ENCODE peak calls at places on chromosomes 12 and 14, in nine cellular contexts. B is germinal center, Z is NCI-H2171, G is choroid plexus epithelial cell, D is NCI-H460, Y is EH, R is aorta, J is left kidney, A is epithelial cell of esophagus. K is an unnamed sample.

GRCh38 chr14:85528080-85528881 is 1.7 kb upstream of the FLRT2 start:
- DNase-seq in A (peak), J (peak), G (peak), R (no peak), Y (peak), Z (peak), B (no peak), D (peak), K (no peak)

GRCh38 chr14:91249841-91250616 is 5.5 kb upstream of the GPR68 start:
- DNase-seq in D (no peak), R (no peak), Y (peak), A (peak), G (peak), J (peak), Z (peak), B (no peak), K (peak)

GRCh38 chr14:75794615-75795038 is 133.6 kb downstream of the TTLL5 start:
- DNase-seq in D (peak), Y (peak), A (peak), J (peak), R (no peak), B (no peak), G (peak), Z (no peak), K (no peak)

GRCh38 chr14:47442206-47442605 is 233.2 kb downstream of the MDGA2 start:
- DNase-seq in J (peak), B (no peak), G (peak), Y (no peak), D (peak), A (peak), R (no peak), Z (no peak), K (no peak)

GRCh38 chr12:124109760-124110159 is 136.7 kb downstream of the ZNF664 start:
- DNase-seq in J (no peak), G (peak), Y (peak), R (no peak), B (peak), Z (no peak), A (peak), D (peak), K (no peak)

GRCh38 chr12:117695956-117696355 is 272.8 kb downstream of the KSR2 start:
- DNase-seq in A (no peak), D (no peak), B (no peak), Y (no peak), G (no peak), Z (no peak), R (no peak), J (peak), K (no peak)

GRCh38 chr12:107581616-107582015 is 104.0 kb upstream of the PWP1 start:
- DNase-seq in J (peak), A (peak), Y (no peak), Z (no peak), G (no peak), B (no peak), R (no peak), D (no peak), K (no peak)

GRCh38 chr12:92068441-92068840 is 77.2 kb downstream of the BTG1 start:
- DNase-seq in R (no peak), G (peak), D (no peak), Z (peak), J (no peak), B (no peak), Y (no peak), A (no peak), K (no peak)

GRCh38 chr14:103315368-103315911 is 18.6 kb upstream of the EIF5 start:
- DNase-seq in G (peak), Y (no peak), A (peak), D (no peak), R (no peak), Z (no peak), B (no peak), J (peak), K (no peak)

GRCh38 chr14:85554106-85554505 is 24.2 kb downstream of the FLRT2 start:
- DNase-seq in D (no peak), Y (no peak), R (no peak), Z (no peak), B (no peak), J (no peak), G (peak), A (no peak), K (no peak)

GRCh38 chr12:52971701-52972329 is 22.9 kb downstream of the KRT18 start:
- DNase-seq in B (no peak), R (no peak), A (peak), D (peak), J (no peak), Y (peak), Z (no peak), G (peak), K (no peak)

GRCh38 chr12:117390866-117391265 is 29.4 kb upstream of the NOS1 start:
- DNase-seq in A (no peak), D (no peak), R (peak), J (no peak), Y (no peak), Z (no peak), B (no peak), G (no peak), K (no peak)

GRCh38 chr14:100271247-100271939 is 32.4 kb downstream of the YY1 start:
- DNase-seq in J (peak), G (peak), Z (no peak), Y (peak), A (peak), B (no peak), D (peak), R (no peak), K (no peak)

GRCh38 chr12:32124637-32125036 is 18.0 kb downstream of the BICD1 start:
- DNase-seq in J (no peak), B (no peak), Y (no peak), D (no peak), Z (no peak), R (no peak), A (no peak), G (no peak), K (no peak)

GRCh38 chr14:51028851-51029754 is 65.8 kb downstream of the TRIM9 start:
- DNase-seq in B (no peak), R (no peak), Y (no peak), Z (peak), D (no peak), J (peak), G (peak), A (peak), K (no peak)

GRCh38 chr12:122336015-122336946 is 70.0 kb upstream of the VPS33A start:
- DNase-seq in A (peak), G (peak), B (peak), R (no peak), Z (no peak), D (peak), Y (peak), J (no peak), K (peak)

GRCh38 chr14:72801841-72802587 is 91.9 kb downstream of the DPF3 start:
- DNase-seq in G (no peak), J (no peak), A (peak), D (no peak), Z (no peak), B (no peak), R (no peak), Y (peak), K (no peak)

GRCh38 chr14:31934767-31935266 is 142.3 kb upstream of the ARHGAP5 start:
- DNase-seq in A (peak), G (peak), J (peak), R (no peak), D (peak), B (no peak), Z (peak), Y (peak), K (peak)

GRCh38 chr12:92553389-92553788 is 149.4 kb upstream of the PLEKHG7 start:
- DNase-seq in A (peak), Z (peak), R (no peak), Y (no peak), J (no peak), D (no peak), B (no peak), G (no peak), K (peak)

GRCh38 chr14:47454025-47454424 is 221.4 kb downstream of the MDGA2 start:
- DNase-seq in G (no peak), B (no peak), R (no peak), Y (no peak), Z (no peak), J (no peak), D (no peak), A (no peak), K (no peak)

GRCh38 chr12:43776498-43776897 is 17.7 kb downstream of the IRAK4 start:
- DNase-seq in G (peak), Z (no peak), D (peak), B (peak), J (peak), R (no peak), Y (peak), A (peak), K (peak)

GRCh38 chr14:35133542-35134328 is 11.4 kb downstream of the PRORP start:
- DNase-seq in J (no peak), D (no peak), G (no peak), A (no peak), Y (peak), R (no peak), Z (no peak), B (no peak), K (no peak)

GRCh38 chr12:71236133-71236660 is 78.4 kb upstream of the TSPAN8 start:
- DNase-seq in J (no peak), D (no peak), R (no peak), A (no peak), Y (no peak), B (no peak), Z (no peak), G (no peak), K (no peak)

GRCh38 chr12:447132-447531 is 12.6 kb upstream of the B4GALNT3 start:
- DNase-seq in A (no peak), B (no peak), D (no peak), Y (no peak), G (no peak), J (no peak), R (no peak), Z (no peak), K (no peak)

GRCh38 chr12:20142956-20143355 is 225.4 kb upstream of the PDE3A start:
- DNase-seq in A (no peak), Z (no peak), Y (no peak), G (peak), J (peak), D (no peak), R (no peak), B (no peak), K (no peak)

GRCh38 chr12:51863921-51864700 is 15.6 kb upstream of the FIGNL2 start:
- DNase-seq in J (peak), A (no peak), B (no peak), Y (peak), D (no peak), R (peak), Z (peak), G (no peak), K (no peak)

GRCh38 chr12:108668532-108668931 is 34.8 kb upstream of the SELPLG start:
- DNase-seq in Z (no peak), Y (peak), B (no peak), A (no peak), J (no peak), G (no peak), R (no peak), D (no peak), K (no peak)

GRCh38 chr14:71532349-71532748 is 399.9 kb upstream of the RGS6 start:
- DNase-seq in B (no peak), R (no peak), G (peak), J (no peak), Y (peak), D (no peak), A (no peak), Z (no peak), K (no peak)

GRCh38 chr12:123533672-123534643 is at the start of gene RILPL1:
- DNase-seq in Z (peak), G (peak), A (peak), D (peak), R (peak), J (peak), Y (peak), B (peak), K (no peak)

GRCh38 chr12:128025856-128026255 is 241.1 kb upstream of the TMEM132C start:
- DNase-seq in Z (no peak), A (no peak), Y (no peak), B (no peak), J (peak), D (no peak), G (no peak), R (no peak), K (no peak)

GRCh38 chr12:30837595-30837994 is 82.8 kb upstream of the CAPRIN2 start:
- DNase-seq in G (no peak), D (no peak), Z (no peak), R (no peak), A (no peak), B (no peak), J (no peak), Y (no peak), K (no peak)

GRCh38 chr12:109153711-109154434 is 37.5 kb downstream of the ACACB start:
- DNase-seq in D (no peak), A (no peak), B (no peak), Z (no peak), G (no peak), Y (no peak), R (no peak), J (peak), K (no peak)

GRCh38 chr12:124919646-124920352 is 5.3 kb upstream of the UBC start:
- DNase-seq in A (peak), Z (no peak), G (peak), R (peak), J (no peak), Y (no peak), B (no peak), D (peak), K (no peak)

GRCh38 chr14:24079521-24080141 is 8.3 kb downstream of the CPNE6 start:
- DNase-seq in R (no peak), G (no peak), B (no peak), Y (no peak), J (peak), A (no peak), D (no peak), Z (peak), K (peak)

GRCh38 chr12:120956579-120957360 is 21.6 kb upstream of the HNF1A start:
- DNase-seq in B (no peak), G (no peak), D (no peak), Y (no peak), A (no peak), R (no peak), J (no peak), Z (no peak), K (no peak)

GRCh38 chr12:16012086-16012485 is 101.0 kb downstream of the DERA start:
- DNase-seq in R (no peak), J (no peak), Y (peak), A (no peak), Z (no peak), D (no peak), G (peak), B (no peak), K (no peak)

GRCh38 chr12:20280515-20280914 is 87.8 kb upstream of the PDE3A start:
- DNase-seq in J (no peak), R (no peak), D (no peak), G (peak), Z (no peak), B (no peak), Y (peak), A (no peak), K (no peak)

GRCh38 chr12:15788266-15789214 is 648 bp downstream of the EPS8 start:
- DNase-seq in R (peak), D (peak), J (peak), G (peak), B (peak), Z (no peak), A (peak), Y (peak), K (no peak)

GRCh38 chr12:56634242-56634836 is 4.2 kb upstream of the BAZ2A start:
- DNase-seq in J (peak), R (no peak), Y (peak), B (no peak), Z (peak), A (peak), D (no peak), G (peak), K (no peak)